ENCODE peak calls at places on chromosomes 5 and 9, in six cellular contexts. A is H1, H is H9, L is IMR-90, T is neuronal stem cell, I is mesenchymal stem cell. X is an unnamed sample.

GRCh38 chr5:77012601-77013000 is 17.6 kb upstream of the AGGF1 start:
- DNase-seq in I (no peak), H (no peak), L (no peak), T (no peak), A (no peak), X (no peak)

GRCh38 chr5:42951169-42951846 is 88.8 kb downstream of the ANXA2R start:
- DNase-seq in I (no peak), A (no peak), H (no peak), T (no peak), L (peak), X (no peak)

GRCh38 chr5:138472353-138472752 is 7.1 kb downstream of the EGR1 start:
- DNase-seq in T (no peak), I (peak), L (no peak), H (peak), A (no peak), X (peak)

GRCh38 chr5:81156732-81157131 is 76.4 kb upstream of the CKMT2 start:
- DNase-seq in A (no peak), L (no peak), I (no peak), T (no peak), H (no peak), X (no peak)

GRCh38 chr5:13957032-13957645 is 12.7 kb upstream of the DNAH5 start:
- DNase-seq in A (no peak), I (peak), T (peak), L (peak), H (no peak), X (peak)

GRCh38 chr9:33443047-33443446 is 4.3 kb downstream of the AQP3 start:
- DNase-seq in A (no peak), I (peak), H (no peak), T (no peak), L (peak), X (no peak)

GRCh38 chr9:37148181-37148580 is 27.8 kb downstream of the ZCCHC7 start:
- DNase-seq in A (no peak), L (no peak), H (no peak), I (no peak), T (no peak), X (no peak)

GRCh38 chr5:36688722-36689121 is 82.3 kb downstream of the SLC1A3 start:
- DNase-seq in H (no peak), L (peak), T (no peak), A (no peak), I (peak), X (peak)

GRCh38 chr9:30796806-30797205 is 1587.6 kb upstream of the ACO1 start:
- DNase-seq in A (no peak), I (no peak), T (no peak), H (no peak), L (no peak), X (no peak)

GRCh38 chr9:116940614-116941215 is 253.6 kb downstream of the TRIM32 start:
- DNase-seq in I (no peak), H (no peak), A (no peak), T (no peak), L (peak), X (no peak)

GRCh38 chr5:142740903-142741302 is 29.3 kb upstream of the ARHGAP26 start:
- DNase-seq in I (no peak), T (no peak), L (no peak), H (no peak), A (no peak), X (no peak)

GRCh38 chr9:90888941-90889340 is 87.3 kb downstream of the SYK start:
- DNase-seq in I (no peak), T (no peak), A (peak), L (no peak), H (no peak), X (no peak)

GRCh38 chr9:129182625-129183494 is 4.8 kb upstream of the IER5L start:
- DNase-seq in T (no peak), H (peak), L (no peak), I (peak), A (peak), X (peak)
- H3K4ac ChIP-seq in T (no peak), H (no peak), L (no peak), I (no peak), A (no peak), X (no peak)

DNA sequence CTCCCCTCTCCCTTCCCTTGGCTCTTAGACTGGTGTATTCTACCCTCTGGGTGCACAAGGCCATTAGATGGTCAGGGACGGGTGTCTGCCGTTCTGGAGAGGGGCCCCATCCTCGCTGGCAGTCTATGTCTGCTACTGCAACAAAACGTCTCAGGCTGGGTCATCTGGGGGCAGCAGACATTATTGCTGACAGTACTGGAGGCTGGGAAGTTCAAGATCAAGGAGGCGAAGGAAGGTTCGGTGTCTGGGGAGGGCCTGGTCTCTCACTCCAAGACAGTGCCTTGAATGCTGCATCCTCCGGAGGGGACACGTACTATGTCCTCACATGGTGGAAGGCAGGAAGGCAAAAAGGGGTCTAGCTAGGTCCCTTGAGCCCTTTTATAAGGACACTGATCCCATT is 93.4 kb upstream of the COL5A1 start:
- DNase-seq in H (no peak), A (no peak), I (no peak), T (no peak), L (no peak), X (no peak)
- H2AK5ac ChIP-seq in H (no peak), A (no peak), I (peak), T (no peak), L (peak), X (no peak)

GRCh38 chr9:127755558-127756060 is 20.5 kb upstream of the TOR2A start:
- DNase-seq in L (no peak), I (no peak), A (no peak), H (no peak), T (no peak), X (no peak)
- H3K4me2 ChIP-seq in L (no peak), I (no peak), A (peak), H (peak), T (peak), X (peak)

DNA sequence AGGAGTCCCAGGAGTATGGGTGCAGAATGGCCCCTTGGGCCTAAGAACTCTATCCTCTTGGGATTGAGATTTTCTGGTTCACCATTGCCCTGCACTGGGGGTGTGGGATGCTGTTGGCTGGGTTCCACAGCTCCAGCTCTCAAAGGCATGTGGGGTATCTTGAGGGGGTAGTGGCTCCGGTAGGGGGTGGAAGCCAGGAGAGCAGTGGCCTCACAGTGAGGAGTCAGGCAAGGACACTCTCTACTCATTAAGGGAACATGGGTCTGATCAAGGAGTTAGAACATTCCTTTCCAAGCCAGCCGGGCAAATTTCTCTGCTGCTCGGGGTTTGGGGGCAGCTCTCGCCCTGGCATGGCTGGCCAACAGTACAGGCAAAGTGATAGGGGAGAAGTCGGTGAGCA is 33.0 kb downstream of the LARP1 start:
- DNase-seq in T (no peak), I (no peak), A (no peak), H (no peak), L (no peak), X (no peak)
- H3K4ac ChIP-seq in T (no peak), I (no peak), A (no peak), H (no peak), L (no peak), X (no peak)

GRCh38 chr9:95822583-95823431 is 52.7 kb upstream of the ERCC6L2 start:
- DNase-seq in A (no peak), I (peak), T (no peak), L (peak), H (no peak), X (no peak)
- H2AK5ac ChIP-seq in A (no peak), I (peak), T (no peak), L (peak), H (no peak), X (peak)

GRCh38 chr9:123441769-123442168 is 85.8 kb downstream of the CRB2 start:
- DNase-seq in A (no peak), T (no peak), L (no peak), I (no peak), H (no peak), X (no peak)

GRCh38 chr9:123437201-123437600 is 81.2 kb downstream of the CRB2 start:
- DNase-seq in T (no peak), H (peak), A (no peak), I (no peak), L (no peak), X (no peak)

GRCh38 chr9:123438821-123439220 is 82.8 kb downstream of the CRB2 start:
- DNase-seq in A (no peak), I (peak), T (peak), L (peak), H (peak), X (peak)

GRCh38 chr9:123438321-123438720 is 82.3 kb downstream of the CRB2 start:
- DNase-seq in H (peak), I (peak), A (no peak), T (peak), L (peak), X (no peak)

DNA sequence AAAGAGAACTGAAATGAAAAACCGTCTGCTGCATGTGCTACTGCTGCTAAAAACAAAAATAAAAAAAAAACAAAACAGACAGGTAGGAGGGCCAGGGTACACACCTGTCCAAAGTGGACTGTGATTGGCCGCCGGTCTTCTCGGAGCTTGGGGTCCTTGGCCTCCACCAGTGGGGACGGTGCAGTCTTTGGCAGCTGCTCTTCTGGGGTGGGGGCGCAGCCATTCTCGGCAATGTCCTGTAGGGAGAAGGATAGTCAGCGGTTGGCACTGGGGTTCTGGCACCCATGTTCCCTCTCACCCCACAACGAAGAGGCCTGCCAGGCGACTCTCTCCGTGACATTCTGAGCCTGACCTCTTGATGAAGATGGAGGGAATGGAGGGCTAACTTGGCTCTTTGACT is 84.3 kb downstream of the CRB2 start:
- DNase-seq in I (no peak), H (peak), T (no peak), L (no peak), A (no peak), X (no peak)
- H3K4me2 ChIP-seq in I (no peak), H (no peak), T (no peak), L (no peak), A (no peak), X (no peak)

GRCh38 chr9:82024931-82025330 is 36.4 kb downstream of the SPATA31D1 start:
- DNase-seq in T (no peak), I (no peak), L (no peak), A (no peak), H (no peak), X (no peak)

GRCh38 chr9:82022121-82022520 is 33.5 kb downstream of the SPATA31D1 start:
- DNase-seq in A (no peak), H (no peak), L (no peak), I (no peak), T (no peak), X (no peak)

GRCh38 chr9:82020341-82020740 is 31.8 kb downstream of the SPATA31D1 start:
- DNase-seq in T (no peak), L (no peak), H (no peak), A (no peak), I (no peak), X (no peak)

GRCh38 chr9:82021198-82021597 is 32.6 kb downstream of the SPATA31D1 start:
- DNase-seq in T (no peak), I (peak), L (peak), H (no peak), A (no peak), X (peak)
- H3K4ac ChIP-seq in T (no peak), I (no peak), L (peak), H (no peak), A (no peak), X (no peak)

DNA sequence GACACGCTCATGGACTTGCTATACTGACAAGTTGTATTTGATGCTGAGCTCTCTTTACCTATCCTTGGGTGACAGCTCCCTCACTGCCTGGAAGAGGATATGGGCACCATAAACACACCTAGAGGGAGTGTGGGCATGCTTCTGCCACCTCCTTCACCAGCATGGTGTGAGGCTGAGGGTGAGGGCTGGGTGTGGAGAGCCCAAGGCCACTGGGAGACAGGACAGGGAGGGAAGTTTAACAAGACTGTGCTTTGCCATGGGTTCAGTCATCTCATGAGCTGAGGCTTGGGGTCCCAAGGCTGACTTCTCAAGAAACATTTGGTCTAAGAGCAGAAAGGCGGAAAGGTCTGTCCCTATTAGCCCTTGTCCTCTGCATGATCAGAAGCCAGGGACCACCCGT is 93.6 kb upstream of the ANKRD55 start:
- DNase-seq in T (no peak), H (no peak), A (no peak), L (no peak), I (no peak), X (no peak)
- H2AK5ac ChIP-seq in T (no peak), H (no peak), A (no peak), L (peak), I (peak), X (peak)

GRCh38 chr5:170504598-170505266 is 912 bp downstream of the KCNIP1 start:
- DNase-seq in T (no peak), H (no peak), L (no peak), I (no peak), A (no peak), X (no peak)

GRCh38 chr5:170501931-170502330 is 1.9 kb upstream of the KCNIP1 start:
- DNase-seq in I (no peak), A (no peak), H (no peak), T (no peak), L (no peak), X (no peak)

GRCh38 chr5:170501361-170501760 is 2.5 kb upstream of the KCNIP1 start:
- DNase-seq in H (no peak), L (no peak), T (no peak), A (no peak), I (no peak), X (no peak)

GRCh38 chr5:170502692-170503091 is 1.1 kb upstream of the KCNIP1 start:
- DNase-seq in H (no peak), I (no peak), L (no peak), A (no peak), T (no peak), X (no peak)

GRCh38 chr5:170503970-170504525 is at the start of gene KCNIP1:
- DNase-seq in A (peak), T (peak), L (no peak), H (peak), I (peak), X (peak)
- H3K4me2 ChIP-seq in A (peak), T (peak), L (no peak), H (peak), I (peak), X (peak)

X was measured in mesendoderm.